ENCODE peak calls at places on chromosomes 3 and 15, in nine cellular contexts. One of them, this sample, is unnamed.

GRCh38 chr3:190382082-190382481 is 5.9 kb upstream of the CLDN16 start:
- DNase-seq in hypothalamus: no peak
- DNase-seq in NCI-H524 treated with DMSO at 0.1 percent for 48 hours: no peak
- DNase-seq in heart left ventricle: no peak
- DNase-seq in PC-9: no peak
- DNase-seq in effector memory CD8-positive, alpha-beta T cell: no peak
- DNase-seq in RCC 7860: peak; percentile 75
- DNase-seq in OCI-M1: no peak
- DNase-seq in stimulated activated CD4-positive, alpha-beta T cell treated with anti-CD3 and anti-CD28 coated beads, Interleukin-1b, Interleukin-23, amount 100 ng/mL, for 4 hours: no peak
- DNase-seq in this sample: no peak

GRCh38 chr15:92914768-92915221 is 14.7 kb downstream of the CHD2 start:
- DNase-seq in PC-9: no peak
- DNase-seq in NCI-H524 treated with DMSO at 0.1 percent for 48 hours: no peak
- DNase-seq in RCC 7860: no peak
- DNase-seq in effector memory CD8-positive, alpha-beta T cell: peak; percentile 17
- DNase-seq in OCI-M1: peak; percentile 13
- DNase-seq in heart left ventricle: no peak
- DNase-seq in hypothalamus: no peak
- DNase-seq in stimulated activated CD4-positive, alpha-beta T cell treated with anti-CD3 and anti-CD28 coated beads, Interleukin-1b, Interleukin-23, amount 100 ng/mL, for 4 hours: no peak
- DNase-seq in this sample: no peak

GRCh38 chr15:69893863-69894262 is 203.9 kb downstream of the TLE3 start:
- DNase-seq in RCC 7860: no peak
- DNase-seq in hypothalamus: peak; percentile 4
- DNase-seq in PC-9: no peak
- DNase-seq in heart left ventricle: no peak
- DNase-seq in stimulated activated CD4-positive, alpha-beta T cell treated with anti-CD3 and anti-CD28 coated beads, Interleukin-1b, Interleukin-23, amount 100 ng/mL, for 4 hours: no peak
- DNase-seq in NCI-H524 treated with DMSO at 0.1 percent for 48 hours: no peak
- DNase-seq in effector memory CD8-positive, alpha-beta T cell: no peak
- DNase-seq in OCI-M1: peak; percentile 38
- DNase-seq in this sample: peak; percentile 72

GRCh38 chr15:64883097-64883581 is 28.6 kb upstream of the ANKDD1A start:
- DNase-seq in OCI-M1: no peak
- DNase-seq in effector memory CD8-positive, alpha-beta T cell: peak; percentile 41
- DNase-seq in PC-9: no peak
- DNase-seq in stimulated activated CD4-positive, alpha-beta T cell treated with anti-CD3 and anti-CD28 coated beads, Interleukin-1b, Interleukin-23, amount 100 ng/mL, for 4 hours: no peak
- DNase-seq in heart left ventricle: no peak
- DNase-seq in RCC 7860: no peak
- DNase-seq in hypothalamus: no peak
- DNase-seq in NCI-H524 treated with DMSO at 0.1 percent for 48 hours: no peak
- DNase-seq in this sample: no peak

GRCh38 chr3:155292133-155292532 is 1.4 kb downstream of the STRIT1 start:
- DNase-seq in stimulated activated CD4-positive, alpha-beta T cell treated with anti-CD3 and anti-CD28 coated beads, Interleukin-1b, Interleukin-23, amount 100 ng/mL, for 4 hours: no peak
- DNase-seq in OCI-M1: no peak
- DNase-seq in RCC 7860: no peak
- DNase-seq in PC-9: no peak
- DNase-seq in heart left ventricle: no peak
- DNase-seq in NCI-H524 treated with DMSO at 0.1 percent for 48 hours: no peak
- DNase-seq in effector memory CD8-positive, alpha-beta T cell: no peak
- DNase-seq in hypothalamus: no peak
- DNase-seq in this sample: no peak

GRCh38 chr3:129942296-129942695 is 32.2 kb upstream of the TRH start:
- DNase-seq in RCC 7860: no peak
- DNase-seq in OCI-M1: peak; percentile 78
- DNase-seq in stimulated activated CD4-positive, alpha-beta T cell treated with anti-CD3 and anti-CD28 coated beads, Interleukin-1b, Interleukin-23, amount 100 ng/mL, for 4 hours: peak; percentile 9
- DNase-seq in NCI-H524 treated with DMSO at 0.1 percent for 48 hours: peak; percentile 15
- DNase-seq in hypothalamus: peak; percentile 15
- DNase-seq in heart left ventricle: peak; percentile 66
- DNase-seq in effector memory CD8-positive, alpha-beta T cell: peak; percentile 13
- DNase-seq in PC-9: peak; percentile 70
- DNase-seq in this sample: peak; percentile 77

GRCh38 chr15:65533057-65533752 is 2.9 kb downstream of the HACD3 start:
- DNase-seq in heart left ventricle: no peak
- DNase-seq in stimulated activated CD4-positive, alpha-beta T cell treated with anti-CD3 and anti-CD28 coated beads, Interleukin-1b, Interleukin-23, amount 100 ng/mL, for 4 hours: no peak
- DNase-seq in hypothalamus: no peak
- DNase-seq in RCC 7860: no peak
- DNase-seq in OCI-M1: no peak
- DNase-seq in PC-9: no peak
- DNase-seq in effector memory CD8-positive, alpha-beta T cell: no peak
- DNase-seq in NCI-H524 treated with DMSO at 0.1 percent for 48 hours: no peak
- DNase-seq in this sample: no peak

GRCh38 chr3:4196748-4197147 is 106.4 kb upstream of the SETMAR start:
- DNase-seq in RCC 7860: no peak
- DNase-seq in PC-9: no peak
- DNase-seq in NCI-H524 treated with DMSO at 0.1 percent for 48 hours: no peak
- DNase-seq in heart left ventricle: no peak
- DNase-seq in hypothalamus: no peak
- DNase-seq in stimulated activated CD4-positive, alpha-beta T cell treated with anti-CD3 and anti-CD28 coated beads, Interleukin-1b, Interleukin-23, amount 100 ng/mL, for 4 hours: no peak
- DNase-seq in effector memory CD8-positive, alpha-beta T cell: no peak
- DNase-seq in OCI-M1: no peak
- DNase-seq in this sample: no peak

GRCh38 chr3:171055336-171056178 is 29.0 kb upstream of the SLC2A2 start:
- DNase-seq in stimulated activated CD4-positive, alpha-beta T cell treated with anti-CD3 and anti-CD28 coated beads, Interleukin-1b, Interleukin-23, amount 100 ng/mL, for 4 hours: no peak
- DNase-seq in RCC 7860: peak; percentile 97
- DNase-seq in heart left ventricle: no peak
- DNase-seq in NCI-H524 treated with DMSO at 0.1 percent for 48 hours: no peak
- DNase-seq in effector memory CD8-positive, alpha-beta T cell: no peak
- DNase-seq in OCI-M1: no peak
- DNase-seq in hypothalamus: no peak
- DNase-seq in PC-9: peak; percentile 45
- DNase-seq in this sample: no peak

GRCh38 chr15:64586974-64587373 is 126.6 kb downstream of the ZNF609 start:
- DNase-seq in stimulated activated CD4-positive, alpha-beta T cell treated with anti-CD3 and anti-CD28 coated beads, Interleukin-1b, Interleukin-23, amount 100 ng/mL, for 4 hours: no peak
- DNase-seq in effector memory CD8-positive, alpha-beta T cell: no peak
- DNase-seq in heart left ventricle: no peak
- DNase-seq in RCC 7860: no peak
- DNase-seq in NCI-H524 treated with DMSO at 0.1 percent for 48 hours: no peak
- DNase-seq in hypothalamus: no peak
- DNase-seq in OCI-M1: no peak
- DNase-seq in PC-9: no peak
- DNase-seq in this sample: no peak

GRCh38 chr3:98730338-98730737 is 32.8 kb upstream of the ST3GAL6 start:
- DNase-seq in heart left ventricle: no peak
- DNase-seq in PC-9: peak; percentile 28
- DNase-seq in hypothalamus: no peak
- DNase-seq in effector memory CD8-positive, alpha-beta T cell: no peak
- DNase-seq in RCC 7860: peak; percentile 23
- DNase-seq in OCI-M1: no peak
- DNase-seq in NCI-H524 treated with DMSO at 0.1 percent for 48 hours: no peak
- DNase-seq in stimulated activated CD4-positive, alpha-beta T cell treated with anti-CD3 and anti-CD28 coated beads, Interleukin-1b, Interleukin-23, amount 100 ng/mL, for 4 hours: no peak
- DNase-seq in this sample: no peak

GRCh38 chr15:63221346-63221745 is 31.9 kb downstream of the RAB8B start:
- DNase-seq in hypothalamus: no peak
- DNase-seq in NCI-H524 treated with DMSO at 0.1 percent for 48 hours: no peak
- DNase-seq in PC-9: no peak
- DNase-seq in heart left ventricle: no peak
- DNase-seq in OCI-M1: no peak
- DNase-seq in effector memory CD8-positive, alpha-beta T cell: no peak
- DNase-seq in stimulated activated CD4-positive, alpha-beta T cell treated with anti-CD3 and anti-CD28 coated beads, Interleukin-1b, Interleukin-23, amount 100 ng/mL, for 4 hours: no peak
- DNase-seq in RCC 7860: no peak
- DNase-seq in this sample: no peak

GRCh38 chr3:11213810-11214450 is 58.3 kb upstream of the ATG7 start:
- DNase-seq in stimulated activated CD4-positive, alpha-beta T cell treated with anti-CD3 and anti-CD28 coated beads, Interleukin-1b, Interleukin-23, amount 100 ng/mL, for 4 hours: no peak
- DNase-seq in RCC 7860: no peak
- DNase-seq in NCI-H524 treated with DMSO at 0.1 percent for 48 hours: no peak
- DNase-seq in heart left ventricle: no peak
- DNase-seq in effector memory CD8-positive, alpha-beta T cell: no peak
- DNase-seq in OCI-M1: no peak
- DNase-seq in PC-9: no peak
- DNase-seq in hypothalamus: no peak
- DNase-seq in this sample: no peak

GRCh38 chr3:171309906-171310359 is 150.3 kb downstream of the TNIK start:
- DNase-seq in effector memory CD8-positive, alpha-beta T cell: no peak
- DNase-seq in OCI-M1: no peak
- DNase-seq in hypothalamus: no peak
- DNase-seq in RCC 7860: peak; percentile 75
- DNase-seq in PC-9: no peak
- DNase-seq in stimulated activated CD4-positive, alpha-beta T cell treated with anti-CD3 and anti-CD28 coated beads, Interleukin-1b, Interleukin-23, amount 100 ng/mL, for 4 hours: no peak
- DNase-seq in heart left ventricle: no peak
- DNase-seq in NCI-H524 treated with DMSO at 0.1 percent for 48 hours: peak; percentile 57
- DNase-seq in this sample: no peak

GRCh38 chr15:74896316-74896715 is 6.5 kb downstream of the MPI start:
- DNase-seq in PC-9: no peak
- DNase-seq in stimulated activated CD4-positive, alpha-beta T cell treated with anti-CD3 and anti-CD28 coated beads, Interleukin-1b, Interleukin-23, amount 100 ng/mL, for 4 hours: no peak
- DNase-seq in RCC 7860: no peak
- DNase-seq in heart left ventricle: no peak
- DNase-seq in effector memory CD8-positive, alpha-beta T cell: no peak
- DNase-seq in OCI-M1: no peak
- DNase-seq in NCI-H524 treated with DMSO at 0.1 percent for 48 hours: no peak
- DNase-seq in hypothalamus: no peak
- DNase-seq in this sample: no peak

GRCh38 chr3:11140054-11140712 is 14.1 kb upstream of the HRH1 start:
- DNase-seq in NCI-H524 treated with DMSO at 0.1 percent for 48 hours: no peak
- DNase-seq in OCI-M1: peak; percentile 83
- DNase-seq in heart left ventricle: no peak
- DNase-seq in stimulated activated CD4-positive, alpha-beta T cell treated with anti-CD3 and anti-CD28 coated beads, Interleukin-1b, Interleukin-23, amount 100 ng/mL, for 4 hours: no peak
- DNase-seq in PC-9: peak; percentile 77
- DNase-seq in effector memory CD8-positive, alpha-beta T cell: no peak
- DNase-seq in hypothalamus: no peak
- DNase-seq in RCC 7860: no peak
- DNase-seq in this sample: no peak

GRCh38 chr3:123658860-123659221 is 74.0 kb upstream of the HACD2 start:
- DNase-seq in PC-9: no peak
- DNase-seq in OCI-M1: no peak
- DNase-seq in hypothalamus: no peak
- DNase-seq in effector memory CD8-positive, alpha-beta T cell: no peak
- DNase-seq in heart left ventricle: no peak
- DNase-seq in stimulated activated CD4-positive, alpha-beta T cell treated with anti-CD3 and anti-CD28 coated beads, Interleukin-1b, Interleukin-23, amount 100 ng/mL, for 4 hours: no peak
- DNase-seq in NCI-H524 treated with DMSO at 0.1 percent for 48 hours: no peak
- DNase-seq in RCC 7860: no peak
- DNase-seq in this sample: no peak

GRCh38 chr15:80788536-80788935 is 9.4 kb downstream of the CEMIP start:
- DNase-seq in effector memory CD8-positive, alpha-beta T cell: no peak
- DNase-seq in PC-9: no peak
- DNase-seq in NCI-H524 treated with DMSO at 0.1 percent for 48 hours: no peak
- DNase-seq in heart left ventricle: no peak
- DNase-seq in RCC 7860: no peak
- DNase-seq in OCI-M1: no peak
- DNase-seq in stimulated activated CD4-positive, alpha-beta T cell treated with anti-CD3 and anti-CD28 coated beads, Interleukin-1b, Interleukin-23, amount 100 ng/mL, for 4 hours: no peak
- DNase-seq in hypothalamus: no peak
- DNase-seq in this sample: no peak

GRCh38 chr3:153513236-153513635 is 351.2 kb downstream of the RAP2B start:
- DNase-seq in NCI-H524 treated with DMSO at 0.1 percent for 48 hours: no peak
- DNase-seq in hypothalamus: no peak
- DNase-seq in stimulated activated CD4-positive, alpha-beta T cell treated with anti-CD3 and anti-CD28 coated beads, Interleukin-1b, Interleukin-23, amount 100 ng/mL, for 4 hours: no peak
- DNase-seq in heart left ventricle: no peak
- DNase-seq in effector memory CD8-positive, alpha-beta T cell: no peak
- DNase-seq in PC-9: no peak
- DNase-seq in OCI-M1: peak; percentile 7
- DNase-seq in RCC 7860: no peak
- DNase-seq in this sample: no peak

GRCh38 chr3:146496246-146496645 is 26.9 kb upstream of the PLSCR2 start:
- DNase-seq in heart left ventricle: no peak
- DNase-seq in stimulated activated CD4-positive, alpha-beta T cell treated with anti-CD3 and anti-CD28 coated beads, Interleukin-1b, Interleukin-23, amount 100 ng/mL, for 4 hours: no peak
- DNase-seq in RCC 7860: no peak
- DNase-seq in NCI-H524 treated with DMSO at 0.1 percent for 48 hours: no peak
- DNase-seq in hypothalamus: no peak
- DNase-seq in OCI-M1: no peak
- DNase-seq in effector memory CD8-positive, alpha-beta T cell: no peak
- DNase-seq in PC-9: no peak
- DNase-seq in this sample: no peak

GRCh38 chr3:73603771-73604171 is 21.0 kb downstream of the PDZRN3 start:
- DNase-seq in heart left ventricle: no peak
- DNase-seq in hypothalamus: no peak
- DNase-seq in stimulated activated CD4-positive, alpha-beta T cell treated with anti-CD3 and anti-CD28 coated beads, Interleukin-1b, Interleukin-23, amount 100 ng/mL, for 4 hours: no peak
- DNase-seq in RCC 7860: no peak
- DNase-seq in PC-9: no peak
- DNase-seq in effector memory CD8-positive, alpha-beta T cell: no peak
- DNase-seq in OCI-M1: no peak
- DNase-seq in NCI-H524 treated with DMSO at 0.1 percent for 48 hours: no peak
- DNase-seq in this sample: no peak

GRCh38 chr3:44914936-44915335 is 40.5 kb downstream of the TGM4 start:
- DNase-seq in effector memory CD8-positive, alpha-beta T cell: no peak
- DNase-seq in PC-9: peak; percentile 30
- DNase-seq in NCI-H524 treated with DMSO at 0.1 percent for 48 hours: no peak
- DNase-seq in RCC 7860: no peak
- DNase-seq in OCI-M1: peak; percentile 53
- DNase-seq in stimulated activated CD4-positive, alpha-beta T cell treated with anti-CD3 and anti-CD28 coated beads, Interleukin-1b, Interleukin-23, amount 100 ng/mL, for 4 hours: no peak
- DNase-seq in hypothalamus: no peak
- DNase-seq in heart left ventricle: no peak
- DNase-seq in this sample: no peak

This sample was measured in head of caudate nucleus.